ENCODE peak calls at places on chromosomes 13 and 19, in nine cellular contexts. One of them, this sample, is unnamed.

GRCh38 chr19:18373892-18374629 is 11.9 kb upstream of the GDF15 start:
- DNase-seq in Kasumi-1: peak
- DNase-seq in activated CD8-positive, alpha-beta memory T cell treated with anti-CD3 and anti-CD28 coated beads for 24 hours: peak
- DNase-seq in AG04450: peak
- DNase-seq in islet precursor cell: peak
- DNase-seq in ovary: peak
- DNase-seq in NCI-H1092 treated with DMSO at 0.1 percent for 48 hours: no peak
- DNase-seq in stimulated activated CD4-positive, alpha-beta T cell treated with anti-CD3 and anti-CD28 coated beads, Interleukin-2, amount 100 ng/mL, for 24 hours: peak
- DNase-seq in amygdala: peak
- DNase-seq in this sample: peak

GRCh38 chr19:38805180-38805579 is 7.6 kb downstream of the LGALS4 start:
- DNase-seq in Kasumi-1: no peak
- DNase-seq in activated CD8-positive, alpha-beta memory T cell treated with anti-CD3 and anti-CD28 coated beads for 24 hours: no peak
- DNase-seq in AG04450: no peak
- DNase-seq in islet precursor cell: no peak
- DNase-seq in ovary: no peak
- DNase-seq in NCI-H1092 treated with DMSO at 0.1 percent for 48 hours: no peak
- DNase-seq in stimulated activated CD4-positive, alpha-beta T cell treated with anti-CD3 and anti-CD28 coated beads, Interleukin-2, amount 100 ng/mL, for 24 hours: no peak
- DNase-seq in amygdala: no peak
- DNase-seq in this sample: no peak

GRCh38 chr13:113318956-113319355 is 21.9 kb downstream of the LAMP1 start:
- DNase-seq in Kasumi-1: no peak
- DNase-seq in activated CD8-positive, alpha-beta memory T cell treated with anti-CD3 and anti-CD28 coated beads for 24 hours: no peak
- DNase-seq in AG04450: no peak
- DNase-seq in islet precursor cell: no peak
- DNase-seq in ovary: no peak
- DNase-seq in NCI-H1092 treated with DMSO at 0.1 percent for 48 hours: no peak
- DNase-seq in stimulated activated CD4-positive, alpha-beta T cell treated with anti-CD3 and anti-CD28 coated beads, Interleukin-2, amount 100 ng/mL, for 24 hours: no peak
- DNase-seq in amygdala: no peak
- DNase-seq in this sample: no peak

GRCh38 chr13:20869540-20869939 is 33.0 kb downstream of the XPO4 start:
- DNase-seq in Kasumi-1: peak
- DNase-seq in activated CD8-positive, alpha-beta memory T cell treated with anti-CD3 and anti-CD28 coated beads for 24 hours: no peak
- DNase-seq in AG04450: no peak
- DNase-seq in islet precursor cell: no peak
- DNase-seq in ovary: no peak
- DNase-seq in NCI-H1092 treated with DMSO at 0.1 percent for 48 hours: peak
- DNase-seq in stimulated activated CD4-positive, alpha-beta T cell treated with anti-CD3 and anti-CD28 coated beads, Interleukin-2, amount 100 ng/mL, for 24 hours: no peak
- DNase-seq in amygdala: no peak
- DNase-seq in this sample: no peak

GRCh38 chr13:49935171-49936084 is 712 bp downstream of the SPRYD7 start:
- DNase-seq in Kasumi-1: peak
- DNase-seq in activated CD8-positive, alpha-beta memory T cell treated with anti-CD3 and anti-CD28 coated beads for 24 hours: no peak
- DNase-seq in AG04450: no peak
- DNase-seq in islet precursor cell: peak
- DNase-seq in ovary: no peak
- DNase-seq in NCI-H1092 treated with DMSO at 0.1 percent for 48 hours: no peak
- DNase-seq in stimulated activated CD4-positive, alpha-beta T cell treated with anti-CD3 and anti-CD28 coated beads, Interleukin-2, amount 100 ng/mL, for 24 hours: peak
- DNase-seq in amygdala: peak
- DNase-seq in this sample: peak

GRCh38 chr13:59710995-59711701 is 452.6 kb downstream of the DIAPH3 start:
- DNase-seq in Kasumi-1: no peak
- DNase-seq in activated CD8-positive, alpha-beta memory T cell treated with anti-CD3 and anti-CD28 coated beads for 24 hours: no peak
- DNase-seq in AG04450: no peak
- DNase-seq in islet precursor cell: no peak
- DNase-seq in ovary: no peak
- DNase-seq in NCI-H1092 treated with DMSO at 0.1 percent for 48 hours: no peak
- DNase-seq in stimulated activated CD4-positive, alpha-beta T cell treated with anti-CD3 and anti-CD28 coated beads, Interleukin-2, amount 100 ng/mL, for 24 hours: no peak
- DNase-seq in amygdala: no peak
- DNase-seq in this sample: no peak

GRCh38 chr13:90502762-90503161 is 844.7 kb upstream of the MIR17HG start:
- DNase-seq in Kasumi-1: no peak
- DNase-seq in activated CD8-positive, alpha-beta memory T cell treated with anti-CD3 and anti-CD28 coated beads for 24 hours: no peak
- DNase-seq in AG04450: no peak
- DNase-seq in islet precursor cell: no peak
- DNase-seq in ovary: no peak
- DNase-seq in NCI-H1092 treated with DMSO at 0.1 percent for 48 hours: no peak
- DNase-seq in stimulated activated CD4-positive, alpha-beta T cell treated with anti-CD3 and anti-CD28 coated beads, Interleukin-2, amount 100 ng/mL, for 24 hours: no peak
- DNase-seq in amygdala: no peak
- DNase-seq in this sample: no peak

GRCh38 chr13:47841131-47841530 is 159.9 kb downstream of the SUCLA2 start:
- DNase-seq in Kasumi-1: no peak
- DNase-seq in activated CD8-positive, alpha-beta memory T cell treated with anti-CD3 and anti-CD28 coated beads for 24 hours: no peak
- DNase-seq in AG04450: no peak
- DNase-seq in islet precursor cell: no peak
- DNase-seq in ovary: no peak
- DNase-seq in NCI-H1092 treated with DMSO at 0.1 percent for 48 hours: no peak
- DNase-seq in stimulated activated CD4-positive, alpha-beta T cell treated with anti-CD3 and anti-CD28 coated beads, Interleukin-2, amount 100 ng/mL, for 24 hours: no peak
- DNase-seq in amygdala: no peak
- DNase-seq in this sample: no peak

This sample was measured in heart right ventricle.